ENCODE peak calls at places on chromosomes 2 and 18, in seven cellular contexts. V is body of pancreas; I is heart left ventricle; L is lower lobe of right lung; Q is SK-N-SH; K is IMR-90; N is CD8-positive, alpha-beta memory T cell. A is an unnamed sample.
A peak's percentile ranks its signal among the peaks of the same experiment; 100 is the strongest.

GRCh38 chr18:48543228-48543627 is 4.4 kb downstream of the CTIF start:
- DNase-seq in N (no peak), Q (no peak), I (no peak), K (no peak), L (no peak), V (peak; percentile 64), A (no peak)

GRCh38 chr2:45190481-45190880 is 181.2 kb upstream of the SIX2 start:
- DNase-seq in N (no peak), Q (peak; percentile 28), V (no peak), I (no peak), L (no peak), K (peak; percentile 69), A (peak; percentile 59)

GRCh38 chr2:64394174-64394573 is 59.8 kb upstream of the LGALSL start:
- DNase-seq in V (no peak), Q (no peak), N (no peak), L (no peak), I (no peak), K (no peak), A (no peak)

GRCh38 chr2:64604155-64604554 is 49.6 kb downstream of the SERTAD2 start:
- DNase-seq in L (no peak), I (no peak), V (no peak), Q (no peak), N (no peak), K (no peak), A (no peak)

GRCh38 chr2:98777076-98777475 is 46.1 kb upstream of the MGAT4A start:
- DNase-seq in Q (no peak), V (no peak), K (no peak), L (no peak), N (no peak), I (no peak), A (no peak)

GRCh38 chr2:221399183-221399582 is 172.9 kb downstream of the EPHA4 start:
- DNase-seq in K (no peak), V (no peak), N (no peak), I (no peak), L (no peak), Q (no peak), A (no peak)

GRCh38 chr2:149747456-149747855 is 159.9 kb upstream of the MMADHC start:
- DNase-seq in V (no peak), N (no peak), I (no peak), Q (no peak), L (no peak), K (no peak), A (peak; percentile 60)

GRCh38 chr2:134396493-134396892 is 142.6 kb downstream of the MGAT5 start:
- DNase-seq in L (no peak), Q (no peak), V (peak; percentile 25), I (no peak), K (no peak), N (no peak), A (no peak)

GRCh38 chr2:117557626-117558025 is 256.9 kb upstream of the DDX18 start:
- DNase-seq in Q (no peak), V (no peak), I (no peak), K (no peak), N (no peak), L (no peak), A (no peak)

DNA sequence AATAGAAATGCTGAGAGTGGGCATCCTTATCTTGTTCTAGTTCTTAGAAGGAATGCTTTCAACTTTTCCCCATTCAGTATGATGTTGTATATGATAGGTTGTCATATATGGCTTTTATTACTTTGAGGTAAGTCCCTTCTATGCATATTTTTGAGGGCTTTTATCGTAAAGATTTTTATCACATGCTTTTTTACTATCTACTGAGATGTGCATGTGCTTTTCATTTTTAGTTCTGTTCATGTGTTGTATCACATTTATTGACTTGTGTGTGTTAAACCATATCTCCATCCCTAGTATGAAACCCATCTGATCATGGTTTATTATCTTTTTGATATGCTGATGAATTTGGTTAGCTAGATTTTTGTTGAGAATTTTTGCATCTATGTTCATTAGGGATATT is 1008.8 kb downstream of the CNTNAP5 start:
- DNase-seq in I (no peak), K (no peak), N (no peak), L (no peak), Q (no peak), V (no peak), A (no peak)
- H3K9me3 ChIP-seq in I (no peaks in the 10 kb centered on the region), K (no peaks in the 10 kb centered on the region), N (no peaks in the 10 kb centered on the region), L (no peaks in the 10 kb centered on the region), Q (no peaks in the 10 kb centered on the region), V (no peaks in the 10 kb centered on the region), A (no peaks in the 10 kb centered on the region)

DNA sequence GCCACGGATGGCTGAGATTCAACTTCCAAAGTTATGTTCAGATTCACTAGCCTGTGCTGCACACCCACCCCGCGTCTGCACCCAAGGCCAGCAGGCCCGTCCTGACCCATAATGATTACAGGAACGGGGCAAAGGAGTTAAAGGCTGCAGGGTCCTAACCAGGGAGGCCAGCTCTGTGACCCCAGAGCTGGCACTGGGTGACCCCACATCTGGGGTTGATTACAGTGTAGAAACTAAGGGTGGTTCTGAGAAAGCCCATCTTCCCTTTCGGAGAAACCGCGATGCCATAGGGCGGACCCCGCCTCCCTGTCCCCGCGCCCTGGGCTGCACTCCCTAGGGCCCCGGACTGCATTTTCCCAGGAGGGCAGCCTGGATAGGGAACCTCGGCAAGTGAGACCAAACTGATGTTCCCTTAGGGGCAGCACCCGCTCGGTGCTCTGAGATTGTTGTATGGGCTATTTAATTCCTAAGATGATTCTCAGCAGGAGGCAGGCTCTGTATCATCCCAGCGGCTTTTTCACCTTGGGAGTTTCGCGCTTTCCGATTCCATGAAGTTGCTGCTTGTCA is 2.2 kb upstream of the GPR148 start:
- DNase-seq in N (no peak), L (no peak), K (no peak), I (no peak), Q (no peak), V (no peak), A (no peak)
- H3K27ac ChIP-seq in N (peak overlapping the region; percentile 72), L (peak overlapping the region; percentile 71), K (no peak overlapping the region), I (peak overlapping the region; percentile 53), Q (peak overlapping the region; percentile 64), V (peak overlapping the region; percentile 80), A (peak overlapping the region; percentile 25)

GRCh38 chr2:36869606-36870005 is 96.7 kb downstream of the STRN start:
- DNase-seq in Q (no peak), K (no peak), I (no peak), L (no peak), N (no peak), V (no peak), A (no peak)

GRCh38 chr2:36871068-36871707 is 95.1 kb downstream of the STRN start:
- DNase-seq in Q (no peak), I (no peak), V (no peak), L (no peak), K (no peak), N (no peak), A (no peak)
- H3K36me3 ChIP-seq in Q (peaks cover 30% of the 10 kb centered on the region), I (no peaks in the 10 kb centered on the region), V (peaks cover 8% of the 10 kb centered on the region), L (peaks cover 63% of the 10 kb centered on the region), K (peaks cover 18% of the 10 kb centered on the region), N (peaks cover 4% of the 10 kb centered on the region), A (peaks cover 20% of the 10 kb centered on the region)

GRCh38 chr18:77981874-77982273 is 732.2 kb downstream of the GALR1 start:
- DNase-seq in Q (no peak), I (no peak), V (no peak), N (no peak), K (no peak), L (no peak), A (no peak)
- H3K9me3 ChIP-seq in Q (no peaks in the 10 kb centered on the region), I (no peaks in the 10 kb centered on the region), V (no peaks in the 10 kb centered on the region), N (no peaks in the 10 kb centered on the region), K (peaks cover 40% of the 10 kb centered on the region), L (no peaks in the 10 kb centered on the region), A (no peaks in the 10 kb centered on the region)

GRCh38 chr2:71064110-71064611 is 4.3 kb upstream of the NAGK start:
- DNase-seq in Q (no peak), K (no peak), N (no peak), V (no peak), L (no peak), I (no peak), A (no peak)
- H3K27ac ChIP-seq in Q (no peak overlapping the region), K (peak overlapping the region; percentile 93), N (no peak overlapping the region), V (peak overlapping the region; percentile 67), L (peak overlapping the region; percentile 50), I (no peak overlapping the region), A (no peak overlapping the region)

GRCh38 chr2:174364628-174365027 is 29.9 kb downstream of the SP9 start:
- DNase-seq in V (no peak), L (no peak), K (no peak), Q (no peak), N (no peak), I (no peak), A (no peak)
- H3K36me3 ChIP-seq in V (peaks cover 2% of the 10 kb centered on the region), L (peaks cover 39% of the 10 kb centered on the region), K (peaks cover 14% of the 10 kb centered on the region), Q (peaks cover 26% of the 10 kb centered on the region), N (no peaks in the 10 kb centered on the region), I (peaks cover 2% of the 10 kb centered on the region), A (peaks cover 2% of the 10 kb centered on the region)

GRCh38 chr2:22673501-22673900 is 711.5 kb upstream of the KLHL29 start:
- DNase-seq in N (no peak), V (no peak), K (no peak), Q (no peak), L (no peak), I (no peak), A (no peak)
- H3K9me3 ChIP-seq in N (no peaks in the 10 kb centered on the region), V (no peaks in the 10 kb centered on the region), K (peaks cover 3% of the 10 kb centered on the region), Q (no peaks in the 10 kb centered on the region), L (no peaks in the 10 kb centered on the region), I (no peaks in the 10 kb centered on the region), A (no peaks in the 10 kb centered on the region)